ENCODE peak calls at places on chromosomes 12 and 14, in eight cellular contexts. S, Q, H, Y, L, I, G and P are unnamed samples. For H3K9me3, the result is how much of the 10 kb centered on the place peaks cover.

GRCh38 chr14:65412881-65413738 is 580 bp downstream of the FUT8 start:
- DNase-seq in S (peak), Q (no peak), H (no peak), Y (no peak), L (peak), I (peak), G (peak), P (peak)

GRCh38 chr12:25469861-25470260 is 83.2 kb downstream of the LMNTD1 start:
- DNase-seq in S (no peak), Q (no peak), H (no peak), Y (no peak), L (no peak), I (no peak), G (peak), P (no peak)

GRCh38 chr12:63668028-63668799 is at the start of gene DPY19L2:
- DNase-seq in S (peak), Q (no peak), H (no peak), Y (peak), L (no peak), I (peak), G (peak), P (peak)

GRCh38 chr14:68097727-68098126 is 278.1 kb downstream of the RAD51B start:
- DNase-seq in S (no peak), Q (no peak), H (no peak), Y (no peak), L (no peak), I (no peak), G (no peak), P (no peak)

GRCh38 chr14:64186231-64187129 is 107.7 kb downstream of the ESR2 start:
- DNase-seq in S (peak), Q (no peak), H (no peak), Y (no peak), L (no peak), I (no peak), G (no peak), P (no peak)

GRCh38 chr14:97902630-97903029 is 1105.4 kb downstream of the VRK1 start:
- DNase-seq in S (no peak), Q (no peak), H (no peak), Y (no peak), L (no peak), I (no peak), G (no peak), P (no peak)

GRCh38 chr14:98864211-98864610 is 407.8 kb downstream of the BCL11B start:
- DNase-seq in S (no peak), Q (no peak), H (no peak), Y (no peak), L (no peak), I (no peak), G (no peak), P (no peak)

GRCh38 chr14:104682107-104682593 is 7.3 kb upstream of the INF2 start:
- DNase-seq in S (peak), Q (no peak), H (no peak), Y (no peak), L (no peak), I (no peak), G (no peak), P (peak)

GRCh38 chr12:1320021-1320420 is 274.4 kb downstream of the FBXL14 start:
- DNase-seq in S (no peak), Q (no peak), H (no peak), Y (no peak), L (no peak), I (no peak), G (no peak), P (no peak)

GRCh38 chr12:6335451-6336078 is 6.3 kb downstream of the TNFRSF1A start:
- DNase-seq in S (peak), Q (no peak), H (peak), Y (peak), L (peak), I (peak), G (peak), P (peak)

GRCh38 chr14:32530800-32531199 is 201.7 kb downstream of the AKAP6 start:
- DNase-seq in S (no peak), Q (no peak), H (no peak), Y (no peak), L (no peak), I (no peak), G (no peak), P (no peak)

GRCh38 chr14:85519661-85520305 is 10.2 kb upstream of the FLRT2 start:
- DNase-seq in S (no peak), Q (no peak), H (no peak), Y (no peak), L (no peak), I (no peak), G (no peak), P (no peak)

GRCh38 chr12:46212108-46212982 is 56.5 kb downstream of the SLC38A1 start:
- DNase-seq in S (no peak), Q (no peak), H (no peak), Y (no peak), L (no peak), I (no peak), G (no peak), P (no peak)

GRCh38 chr14:61620130-61620946 is 75.0 kb upstream of the HIF1A start:
- DNase-seq in S (no peak), Q (no peak), H (peak), Y (no peak), L (no peak), I (no peak), G (peak), P (peak)

GRCh38 chr14:33524244-33524643 is 426.6 kb downstream of the EGLN3 start:
- DNase-seq in S (no peak), Q (no peak), H (no peak), Y (no peak), L (no peak), I (no peak), G (no peak), P (no peak)

GRCh38 chr14:56963381-56963780 is 153.1 kb upstream of the OTX2 start:
- DNase-seq in S (no peak), Q (no peak), H (no peak), Y (no peak), L (no peak), I (no peak), G (no peak), P (no peak)

GRCh38 chr12:72236071-72236705 is 36.0 kb upstream of the TRHDE start:
- DNase-seq in S (no peak), Q (no peak), H (no peak), Y (no peak), L (no peak), I (no peak), G (no peak), P (no peak)

GRCh38 chr12:56998981-56999380 is 7.4 kb downstream of the ZBTB39 start:
- DNase-seq in S (no peak), Q (no peak), H (peak), Y (no peak), L (no peak), I (no peak), G (no peak), P (no peak)

GRCh38 chr14:61929651-61930050 is 167.4 kb downstream of the SNAPC1 start:
- DNase-seq in S (no peak), Q (no peak), H (no peak), Y (no peak), L (no peak), I (no peak), G (no peak), P (no peak)

GRCh38 chr12:53965251-53966069 is 7.5 kb upstream of the HOXC11 start:
- DNase-seq in S (no peak), Q (no peak), H (no peak), Y (peak), L (no peak), I (no peak), G (no peak), P (no peak)

GRCh38 chr12:53966385-53967133 is 6.4 kb upstream of the HOXC11 start:
- DNase-seq in S (no peak), Q (no peak), H (no peak), Y (no peak), L (no peak), I (no peak), G (no peak), P (no peak)

GRCh38 chr12:53964315-53964713 is 8.6 kb upstream of the HOXC11 start:
- DNase-seq in S (no peak), Q (no peak), H (no peak), Y (no peak), L (no peak), I (no peak), G (no peak), P (no peak)

GRCh38 chr12:53967451-53968059 is 5.4 kb upstream of the HOXC11 start:
- DNase-seq in S (no peak), Q (no peak), H (no peak), Y (no peak), L (no peak), I (no peak), G (no peak), P (no peak)

DNA sequence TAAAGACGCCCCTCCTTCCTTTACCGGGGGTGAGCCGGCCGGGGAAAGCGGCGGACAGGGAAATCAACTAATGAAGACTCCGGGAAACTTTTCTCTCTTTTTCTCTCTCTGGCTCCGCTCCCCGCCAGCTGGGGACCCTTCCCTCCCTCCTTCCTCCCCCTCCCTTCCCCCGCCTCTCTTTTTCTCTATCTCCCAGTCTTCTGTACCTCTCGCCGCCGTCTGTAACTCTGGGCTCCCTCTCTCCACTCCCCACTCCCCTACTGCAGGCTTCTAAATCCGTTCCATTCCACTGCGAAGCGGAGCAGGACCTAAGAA is 6.9 kb upstream of the HOXC11 start:
- DNase-seq in S (no peak), Q (no peak), H (no peak), Y (no peak), L (no peak), I (no peak), G (no peak), P (no peak)
- H3K9me3 ChIP-seq in S (under half), Q (under half), H (under half), Y (under half), L (under half), I (under half), G (under half), P (under half)

DNA sequence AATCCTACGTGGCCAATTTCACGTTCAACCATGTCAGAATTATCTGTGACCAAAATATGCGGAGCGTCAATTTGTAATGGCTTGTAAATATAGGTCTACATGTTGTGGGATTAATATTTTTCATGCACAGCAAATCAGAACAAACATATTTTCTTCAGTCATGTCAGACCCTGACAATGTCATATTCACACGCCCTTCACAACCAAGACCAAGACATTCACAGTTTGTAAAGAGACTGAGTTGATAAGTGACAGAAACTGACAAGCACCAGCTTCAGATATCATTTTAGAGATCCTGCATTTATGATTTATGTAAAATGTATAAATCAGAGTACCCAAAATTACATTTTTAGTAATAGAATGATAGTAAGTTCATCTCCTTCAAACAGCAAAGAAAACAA is 57.3 kb upstream of the NOVA1 start:
- DNase-seq in S (no peak), Q (no peak), H (no peak), Y (no peak), L (no peak), I (no peak), G (no peak), P (no peak)
- H3K9me3 ChIP-seq in S (under half), Q (under half), H (under half), Y (under half), L (under half), I (under half), G (under half), P (under half)

GRCh38 chr14:106562451-106562850 is 1036.1 kb downstream of the TMEM121 start:
- DNase-seq in S (no peak), Q (no peak), H (no peak), Y (no peak), L (no peak), I (no peak), G (no peak), P (no peak)

GRCh38 chr14:106564058-106564643 is 1037.8 kb downstream of the TMEM121 start:
- DNase-seq in S (no peak), Q (peak), H (no peak), Y (no peak), L (peak), I (peak), G (no peak), P (no peak)
- H3K9me3 ChIP-seq in S (under half), Q (under half), H (under half), Y (under half), L (under half), I (under half), G (under half), P (under half)

GRCh38 chr12:38153737-38154061 is 162.9 kb upstream of the ALG10B start:
- DNase-seq in S (no peak), Q (no peak), H (no peak), Y (no peak), L (no peak), I (no peak), G (no peak), P (no peak)

GRCh38 chr12:38154096-38155019 is 162.2 kb upstream of the ALG10B start:
- DNase-seq in S (no peak), Q (no peak), H (no peak), Y (no peak), L (no peak), I (no peak), G (no peak), P (no peak)

GRCh38 chr12:38151991-38152700 is 164.4 kb upstream of the ALG10B start:
- DNase-seq in S (no peak), Q (no peak), H (no peak), Y (no peak), L (no peak), I (no peak), G (no peak), P (no peak)

GRCh38 chr12:38155020-38155395 is 161.6 kb upstream of the ALG10B start:
- DNase-seq in S (no peak), Q (no peak), H (no peak), Y (no peak), L (no peak), I (no peak), G (no peak), P (no peak)

DNA sequence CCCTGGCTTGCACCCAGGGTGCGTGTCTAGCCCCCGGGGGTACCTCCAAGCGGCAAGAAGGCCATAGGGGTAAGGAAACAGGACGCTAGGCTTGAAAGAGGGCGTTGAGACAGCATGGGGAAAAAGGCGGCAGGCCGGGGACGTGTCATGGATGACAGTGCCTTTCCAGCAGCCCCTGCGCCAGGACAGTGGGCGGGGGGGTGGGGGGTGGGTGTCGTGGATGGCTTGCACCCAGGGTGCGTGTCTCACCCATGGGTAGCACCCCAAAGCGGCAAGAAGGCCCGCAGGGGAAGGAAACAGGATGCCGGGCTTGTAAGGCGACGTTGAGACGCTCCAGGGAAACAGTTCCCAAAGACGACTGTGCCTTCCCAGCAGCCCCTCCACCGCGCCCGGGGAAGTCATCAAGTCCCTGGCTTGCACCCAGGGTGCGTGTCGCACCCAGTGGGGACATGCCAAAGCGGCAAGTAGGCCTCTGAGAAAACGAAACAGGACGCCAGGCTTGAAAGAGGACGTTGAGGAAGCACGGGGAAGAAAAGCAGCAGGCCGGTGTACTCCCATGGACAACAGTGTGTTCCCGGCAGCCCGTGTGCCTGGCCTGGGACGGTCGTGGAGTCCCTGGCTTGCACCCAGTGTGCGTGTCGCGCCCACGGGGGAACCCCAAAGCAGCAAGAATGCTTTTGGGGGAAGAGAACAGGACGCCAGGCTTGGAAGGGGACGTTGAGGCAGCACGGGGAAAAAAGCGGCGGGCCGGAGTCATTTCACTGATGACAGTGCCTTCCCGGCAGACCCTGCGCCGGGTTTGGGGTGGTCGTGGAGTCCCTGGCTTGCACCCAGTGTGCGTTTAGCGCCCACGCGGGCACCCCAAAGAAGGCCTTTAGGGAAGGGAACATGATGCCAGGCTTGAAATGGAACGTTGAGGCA is 163.5 kb upstream of the ALG10B start:
- DNase-seq in S (no peak), Q (no peak), H (no peak), Y (no peak), L (no peak), I (no peak), G (no peak), P (no peak)
- H3K9me3 ChIP-seq in S (under half), Q (under half), H (under half), Y (under half), L (under half), I (under half), G (under half), P (under half)

DNA sequence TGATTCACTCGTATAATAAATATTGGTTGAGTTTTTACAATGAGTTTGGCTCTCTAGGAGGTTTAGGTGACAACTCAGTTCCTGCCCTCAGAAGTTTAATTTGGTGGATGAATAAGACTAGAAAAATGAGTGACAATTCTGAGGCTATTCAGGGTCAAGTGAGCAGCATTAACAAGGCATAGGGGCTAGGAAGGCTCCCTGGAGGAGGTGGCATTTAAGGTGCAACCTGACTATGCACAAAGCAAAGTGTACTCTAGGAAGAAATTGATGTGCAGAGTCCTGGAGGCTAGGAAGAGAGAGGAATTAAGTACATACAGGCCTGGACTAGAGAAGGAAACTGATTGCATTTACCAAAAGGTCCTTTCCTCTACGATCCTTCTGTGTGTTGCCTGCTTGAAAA is 440.3 kb downstream of the MED13L start:
- DNase-seq in S (no peak), Q (no peak), H (no peak), Y (no peak), L (no peak), I (no peak), G (no peak), P (no peak)
- H3K9me3 ChIP-seq in S (under half), Q (under half), H (under half), Y (under half), L (under half), I (under half), G (under half), P (under half)

DNA sequence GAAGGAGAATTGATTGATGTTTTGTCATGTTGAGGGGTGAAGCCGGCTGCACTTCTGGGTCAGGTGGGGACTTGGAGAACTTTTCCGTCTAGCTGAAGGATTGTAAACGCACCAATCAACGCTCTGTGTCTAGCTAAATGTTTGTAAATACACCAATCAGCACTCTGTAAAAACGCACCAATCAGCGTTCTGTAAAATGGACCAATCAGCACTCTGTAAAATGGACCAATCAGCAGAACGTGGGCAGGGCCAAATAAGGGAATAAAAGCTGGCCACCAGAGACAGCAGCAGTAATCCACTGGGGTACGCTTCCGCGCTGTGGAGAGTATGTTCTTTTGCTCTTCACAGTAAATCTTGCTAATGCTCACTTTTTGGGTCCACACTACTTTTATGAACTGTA is 384.1 kb downstream of the FOXG1 start:
- DNase-seq in S (no peak), Q (no peak), H (no peak), Y (no peak), L (no peak), I (no peak), G (no peak), P (no peak)
- H3K9me3 ChIP-seq in S (under half), Q (under half), H (under half), Y (under half), L (under half), I (under half), G (under half), P (under half)

DNA sequence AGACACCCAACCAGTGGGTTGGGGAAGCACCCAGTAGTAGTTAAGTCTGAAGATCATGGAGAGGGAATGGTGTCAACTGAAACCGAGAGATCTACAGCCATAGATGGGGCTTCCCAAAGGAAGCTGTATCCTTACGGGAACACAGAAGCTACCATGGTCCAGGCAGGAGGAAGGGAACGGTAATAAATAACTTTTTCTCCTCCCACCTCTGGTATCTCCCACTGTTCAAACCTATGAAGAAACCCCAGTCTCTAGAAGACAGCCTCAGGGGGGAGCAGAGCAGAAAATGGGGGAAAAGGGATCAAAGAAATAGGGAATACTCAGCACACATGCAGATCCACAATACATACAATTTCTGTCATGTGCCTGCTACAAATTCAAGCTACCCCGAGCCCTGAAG is 33.4 kb downstream of the ZNF605 start:
- DNase-seq in S (no peak), Q (no peak), H (no peak), Y (no peak), L (no peak), I (no peak), G (no peak), P (no peak)
- H3K9me3 ChIP-seq in S (under half), Q (half or more), H (under half), Y (under half), L (half or more), I (under half), G (half or more), P (half or more)